ENCODE peak calls at places on chromosomes 12 and 14, in five cellular contexts. Z, M, P, V and C are unnamed samples.

GRCh38 chr12:120230326-120230973 is 29.5 kb upstream of the RPLP0 start:
- DNase-seq in Z (peak; percentile 97), M (no peak), V (peak; percentile 73), P (peak; percentile 51), C (no peak)

GRCh38 chr12:124626841-124627502 is 59.6 kb upstream of the NCOR2 start:
- DNase-seq in Z (peak; percentile 47), M (no peak), P (peak; percentile 55), V (no peak), C (no peak)

GRCh38 chr12:120062976-120063579 is 53.5 kb downstream of the RAB35 start:
- DNase-seq in P (no peak), M (no peak), V (no peak), Z (no peak), C (no peak)

GRCh38 chr12:111066744-111067437 is 146.5 kb upstream of the MYL2 start:
- DNase-seq in Z (no peak), V (no peak), P (no peak), M (no peak), C (peak; percentile 7)

GRCh38 chr14:52789118-52789517 is 2.3 kb downstream of the GNPNAT1 start:
- DNase-seq in P (no peak), Z (no peak), V (no peak), M (no peak), C (no peak)

GRCh38 chr12:72872488-72872887 is 600.3 kb downstream of the TRHDE start:
- DNase-seq in P (no peak), V (no peak), M (no peak), Z (no peak), C (no peak)

GRCh38 chr12:54036620-54037359 is 3.9 kb downstream of the HOXC5 start:
- DNase-seq in V (no peak), M (no peak), P (no peak), Z (no peak), C (no peak)

GRCh38 chr12:117830471-117830870 is 138.3 kb downstream of the KSR2 start:
- DNase-seq in M (no peak), Z (no peak), P (no peak), V (peak; percentile 63), C (no peak)

GRCh38 chr14:61218765-61219164 is 62.4 kb downstream of the TMEM30B start:
- DNase-seq in P (no peak), M (no peak), V (peak; percentile 42), Z (peak; percentile 47), C (no peak)

GRCh38 chr14:89616425-89617141 is 199.6 kb upstream of the FOXN3 start:
- DNase-seq in P (no peak), V (no peak), M (no peak), Z (no peak), C (peak; percentile 82)

GRCh38 chr14:61476105-61476736 is 154.8 kb downstream of the PRKCH start:
- DNase-seq in P (no peak), V (no peak), M (no peak), Z (no peak), C (no peak)

GRCh38 chr12:9047105-9047504 is 57.8 kb downstream of the KLRG1 start:
- DNase-seq in V (no peak), M (no peak), P (no peak), Z (no peak), C (no peak)

GRCh38 chr12:113299619-113300237 is 35.2 kb downstream of the SLC8B1 start:
- DNase-seq in M (peak; percentile 83), Z (peak; percentile 71), V (peak; percentile 45), P (peak; percentile 32), C (no peak)

GRCh38 chr12:109020750-109021380 is at the start of gene SVOP:
- DNase-seq in V (peak; percentile 1), Z (peak; percentile 49), M (peak; percentile 26), P (peak; percentile 58), C (no peak)

GRCh38 chr12:68647507-68647906 is 36.8 kb downstream of the RAP1B start:
- DNase-seq in Z (no peak), P (no peak), M (no peak), V (no peak), C (no peak)

GRCh38 chr12:48917857-48918537 is 7.3 kb downstream of the FKBP11 start:
- DNase-seq in P (no peak), Z (no peak), M (no peak), V (no peak), C (no peak)

GRCh38 chr12:79615596-79616560 is 74.9 kb downstream of the PAWR start:
- DNase-seq in V (no peak), M (no peak), Z (no peak), P (no peak), C (no peak)

GRCh38 chr14:49593016-49593415 is 5.7 kb upstream of the LRR1 start:
- DNase-seq in M (no peak), Z (no peak), V (no peak), P (no peak), C (no peak)

GRCh38 chr12:6697584-6698351 is 2.8 kb downstream of the PIANP start:
- DNase-seq in P (peak; percentile 42), M (no peak), V (no peak), Z (no peak), C (no peak)

GRCh38 chr12:47190905-47191304 is 111.1 kb upstream of the AMIGO2 start:
- DNase-seq in V (no peak), Z (no peak), P (no peak), M (no peak), C (no peak)

GRCh38 chr14:104091927-104092771 is 6.6 kb downstream of the ASPG start:
- DNase-seq in Z (peak; percentile 8), M (no peak), P (no peak), V (no peak), C (no peak)

GRCh38 chr12:122064034-122064777 is 14.3 kb upstream of the MLXIP start:
- DNase-seq in M (no peak), Z (peak; percentile 90), V (peak; percentile 73), P (peak; percentile 64), C (no peak)
- H3K4me3 ChIP-seq in M (no peak overlapping the region), Z (no peak overlapping the region), V (peak overlapping the region; percentile 1), P (no peak overlapping the region), C (no peak overlapping the region)

GRCh38 chr12:3668479-3669165 is 84.3 kb downstream of the CRACR2A start:
- DNase-seq in Z (no peak), M (no peak), P (no peak), V (no peak), C (no peak)

GRCh38 chr12:3671330-3672112 is 81.4 kb downstream of the CRACR2A start:
- DNase-seq in Z (no peak), P (no peak), V (no peak), M (no peak), C (no peak)

GRCh38 chr12:3669594-3669993 is 83.3 kb downstream of the CRACR2A start:
- DNase-seq in Z (no peak), V (no peak), M (no peak), P (no peak), C (no peak)

GRCh38 chr12:3670083-3670620 is 82.8 kb downstream of the CRACR2A start:
- DNase-seq in P (no peak), V (no peak), M (peak; percentile 25), Z (no peak), C (no peak)

DNA sequence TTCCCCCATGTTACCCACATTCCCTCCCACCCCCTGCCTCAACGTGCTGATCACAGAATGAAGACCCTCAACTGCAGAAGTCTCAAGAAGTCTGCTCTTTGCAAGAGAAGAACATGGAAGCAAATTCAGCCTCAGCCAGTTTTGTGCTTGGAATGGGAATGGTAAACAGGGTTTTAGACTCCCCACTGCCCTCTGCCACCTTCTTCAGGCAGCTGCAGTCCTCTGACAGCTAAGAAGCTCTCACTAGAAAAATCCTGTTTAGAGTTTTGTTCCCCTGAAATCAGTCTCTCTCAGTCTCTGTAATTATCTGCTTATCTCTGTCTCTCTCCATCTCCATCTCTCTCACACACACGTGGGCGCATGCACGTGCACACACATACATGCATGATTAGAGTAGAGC is 85.4 kb downstream of the CRACR2A start:
- DNase-seq in P (no peak), Z (no peak), V (no peak), M (no peak), C (no peak)
- TF ChIP-seq CTCF in P (no peak), Z (no peak), V (no peak), M (no peak), C (no peak)

DNA sequence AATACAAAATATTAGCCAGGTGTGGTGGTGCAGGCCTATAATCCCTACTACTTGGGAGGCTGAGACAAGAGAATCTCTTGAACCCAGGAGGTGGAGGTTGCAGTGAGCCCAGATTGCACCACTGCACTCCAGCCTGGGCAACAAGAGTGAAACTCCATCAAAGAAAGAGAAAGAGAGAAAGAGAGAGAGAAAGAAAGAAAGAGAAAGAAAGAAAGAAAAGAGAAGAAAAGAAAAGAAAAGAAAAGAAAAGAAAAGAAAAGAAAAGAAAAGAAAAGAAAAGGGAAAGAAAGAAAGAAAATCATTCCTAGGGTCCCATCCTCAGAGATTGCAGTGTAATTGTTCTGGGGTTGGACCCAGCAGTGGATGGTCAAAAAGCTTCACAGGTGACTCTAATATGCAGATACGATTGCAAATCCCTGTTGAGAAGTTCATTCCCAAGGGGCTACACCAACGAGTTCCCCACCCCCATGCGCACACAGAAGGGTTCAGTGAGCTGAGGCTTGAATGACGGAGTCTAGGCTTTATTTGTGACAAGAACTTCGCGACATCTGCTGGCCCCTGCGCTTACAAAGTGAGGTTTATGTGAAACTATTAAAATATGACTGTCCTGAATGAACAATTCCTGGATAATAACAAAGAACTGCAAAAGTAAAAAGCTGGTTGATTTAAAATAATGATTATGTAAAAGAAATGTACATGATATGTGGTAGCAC is 17.4 kb upstream of the RNASE12 start:
- DNase-seq in P (no peak), Z (no peak), V (no peak), M (no peak), C (no peak)
- H3K4me3 ChIP-seq in P (no peak overlapping the region), Z (no peak overlapping the region), V (no peak overlapping the region), M (no peak overlapping the region), C (no peak overlapping the region)

GRCh38 chr12:2051700-2052625 is 824 bp upstream of the CACNA1C start:
- DNase-seq in Z (no peak), P (no peak), V (no peak), M (no peak), C (no peak)
- TF ChIP-seq CTCF in Z (no peak), P (no peak), V (peak; percentile 22), M (no peak), C (no peak)

GRCh38 chr12:11595080-11595479 is 54.4 kb upstream of the ETV6 start:
- DNase-seq in Z (no peak), M (no peak), P (no peak), V (no peak), C (no peak)

GRCh38 chr12:11593013-11593412 is 56.5 kb upstream of the ETV6 start:
- DNase-seq in P (no peak), V (no peak), M (no peak), Z (no peak), C (no peak)

DNA sequence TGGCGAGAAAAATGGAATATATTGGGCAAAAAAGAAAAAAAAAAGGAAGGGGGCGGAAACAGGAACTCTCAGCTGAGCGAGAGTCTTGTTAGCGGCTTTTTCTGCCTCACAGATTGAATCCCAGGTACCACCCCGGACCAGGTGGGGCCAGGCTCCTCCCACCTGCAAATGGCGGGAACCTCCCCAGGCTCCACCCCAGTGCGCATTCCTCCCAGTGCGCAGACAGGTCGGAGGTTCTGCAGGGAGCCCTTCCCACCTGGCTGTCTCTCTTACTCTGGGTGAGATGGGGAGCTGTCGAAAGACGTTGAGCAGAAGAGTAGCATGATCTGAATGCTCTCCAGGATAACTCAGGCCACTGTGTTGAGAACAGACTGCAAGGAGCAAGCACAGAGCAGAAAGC is 57.0 kb upstream of the ETV6 start:
- DNase-seq in Z (no peak), M (no peak), V (no peak), P (no peak), C (no peak)
- H3K4me3 ChIP-seq in Z (no peak overlapping the region), M (no peak overlapping the region), V (no peak overlapping the region), P (no peak overlapping the region), C (no peak overlapping the region)

DNA sequence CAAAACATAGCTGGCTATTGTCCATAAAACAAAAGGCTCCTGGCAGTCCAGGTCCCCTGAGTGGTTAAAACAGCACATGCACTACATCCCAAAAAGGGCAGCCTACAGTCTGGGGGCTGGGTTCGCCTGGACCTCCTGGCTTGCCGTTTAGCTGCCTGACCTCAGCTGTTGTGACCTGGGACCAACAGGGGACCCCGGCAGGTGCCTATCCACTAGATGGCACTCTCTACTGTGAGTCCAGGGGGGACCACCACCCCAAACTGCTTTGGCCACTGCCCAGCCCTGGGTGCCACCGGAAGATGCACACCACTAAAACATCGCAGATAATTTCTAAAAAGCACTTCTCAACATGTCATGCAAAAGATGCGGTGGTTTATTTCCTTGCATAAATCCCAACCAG is 2.9 kb upstream of the RTL1 start:
- DNase-seq in V (no peak), M (no peak), Z (no peak), P (no peak), C (no peak)
- TF ChIP-seq CTCF in V (peak; percentile 7), M (no peak), Z (no peak), P (no peak), C (peak; percentile 10)